ENCODE peak calls at places on chromosome 13, in four cellular contexts. C is frontal cortex; F is stromal cell of bone marrow; M is activated CD4-positive, alpha-beta T cell treated with anti-CD3 and anti-CD28 coated beads for 24 hours. H is an unnamed sample.

GRCh38 chr13:111359237-111359915 is 38.9 kb downstream of the TEX29 start:
- DNase-seq in F (peak), M (no peak), C (no peak), H (no peak)

GRCh38 chr13:19586904-19587634 is 25.7 kb upstream of the TPTE2 start:
- DNase-seq in C (no peak), F (no peak), M (peak), H (peak)

GRCh38 chr13:29855009-29855408 is 4.6 kb upstream of the UBL3 start:
- DNase-seq in F (no peak), M (no peak), C (no peak), H (no peak)

GRCh38 chr13:113420833-113421600 is 32.3 kb downstream of the ADPRHL1 start:
- DNase-seq in M (no peak), F (no peak), C (no peak), H (no peak)

GRCh38 chr13:110665491-110666254 is 40.2 kb downstream of the CARS2 start:
- DNase-seq in M (no peak), C (no peak), F (no peak), H (no peak)

GRCh38 chr13:50220938-50221337 is 205.7 kb downstream of the KCNRG start:
- DNase-seq in M (no peak), F (no peak), C (no peak), H (no peak)

GRCh38 chr13:52599853-52600603 is 42.2 kb upstream of the HNRNPA1L2 start:
- DNase-seq in M (no peak), C (peak), F (no peak), H (peak)

GRCh38 chr13:30466841-30467252 is 1.1 kb upstream of the HMGB1 start:
- DNase-seq in C (no peak), F (no peak), M (no peak), H (peak)

GRCh38 chr13:46339035-46339666 is 47.9 kb downstream of the RUBCNL start:
- DNase-seq in C (no peak), M (no peak), F (peak), H (no peak)

GRCh38 chr13:73063166-73063565 is 4.4 kb downstream of the KLF5 start:
- DNase-seq in F (no peak), M (no peak), C (no peak), H (no peak)

GRCh38 chr13:86193281-86193680 is 394.1 kb upstream of the SLITRK6 start:
- DNase-seq in F (no peak), M (no peak), C (no peak), H (no peak)

GRCh38 chr13:71525004-71525403 is 342.0 kb downstream of the DACH1 start:
- DNase-seq in F (no peak), C (no peak), M (no peak), H (no peak)

GRCh38 chr13:45847554-45848224 is 3.9 kb downstream of the SIAH3 start:
- DNase-seq in M (no peak), C (no peak), F (no peak), H (no peak)

GRCh38 chr13:93758575-93758974 is 532.0 kb downstream of the GPC6 start:
- DNase-seq in F (no peak), C (no peak), M (no peak), H (no peak)

GRCh38 chr13:45055902-45056648 is 64.2 kb upstream of the GTF2F2 start:
- DNase-seq in C (no peak), M (no peak), F (peak), H (no peak)

GRCh38 chr13:113846639-113847318 is 17.1 kb downstream of the GAS6 start:
- DNase-seq in F (no peak), M (no peak), C (no peak), H (no peak)

GRCh38 chr13:109481046-109481445 is 305.3 kb downstream of the IRS2 start:
- DNase-seq in C (no peak), F (peak), M (no peak), H (no peak)

GRCh38 chr13:91592050-91593014 is 193.9 kb downstream of the GPC5 start:
- DNase-seq in F (no peak), C (no peak), M (no peak), H (no peak)

GRCh38 chr13:33352023-33352422 is 66.5 kb upstream of the STARD13 start:
- DNase-seq in F (no peak), M (no peak), C (no peak), H (no peak)

GRCh38 chr13:73335226-73335625 is 276.4 kb downstream of the KLF5 start:
- DNase-seq in C (no peak), M (no peak), F (no peak), H (no peak)

GRCh38 chr13:63631006-63631405 is 2215.4 kb upstream of the PCDH20 start:
- DNase-seq in F (no peak), M (no peak), C (no peak), H (no peak)

GRCh38 chr13:53052675-53053074 is 24.1 kb downstream of the OLFM4 start:
- DNase-seq in M (no peak), F (no peak), C (no peak), H (no peak)

GRCh38 chr13:94595006-94595942 is 678 bp downstream of the TGDS start:
- DNase-seq in C (no peak), M (no peak), F (no peak), H (peak)

GRCh38 chr13:79662882-79663281 is 181.9 kb downstream of the NDFIP2 start:
- DNase-seq in M (no peak), C (no peak), F (no peak), H (no peak)

GRCh38 chr13:108959254-108959653 is 329.8 kb downstream of the MYO16 start:
- DNase-seq in C (no peak), F (peak), M (no peak), H (no peak)

GRCh38 chr13:103386341-103386740 is 320.1 kb upstream of the SLC10A2 start:
- DNase-seq in C (no peak), F (peak), M (no peak), H (no peak)

GRCh38 chr13:98397221-98397620 is 179.7 kb downstream of the STK24 start:
- DNase-seq in M (no peak), F (no peak), C (no peak), H (no peak)

GRCh38 chr13:97856001-97856675 is 97.3 kb upstream of the IPO5 start:
- DNase-seq in C (no peak), F (peak), M (no peak), H (no peak)

GRCh38 chr13:49540552-49540951 is 44.8 kb downstream of the PHF11 start:
- DNase-seq in M (no peak), F (no peak), C (no peak), H (no peak)

GRCh38 chr13:111295896-111296295 is 24.5 kb upstream of the TEX29 start:
- DNase-seq in C (no peak), F (no peak), M (no peak), H (no peak)

GRCh38 chr13:20127563-20128458 is 33.0 kb downstream of the GJA3 start:
- DNase-seq in F (no peak), C (peak), M (peak), H (peak)

GRCh38 chr13:20170931-20171330 is 10.1 kb upstream of the GJA3 start:
- DNase-seq in C (no peak), M (no peak), F (no peak), H (no peak)

GRCh38 chr13:74251778-74252519 is 117.7 kb upstream of the KLF12 start:
- DNase-seq in C (no peak), F (no peak), M (no peak), H (no peak)

GRCh38 chr13:108987945-108988344 is 358.5 kb downstream of the MYO16 start:
- DNase-seq in M (no peak), C (no peak), F (no peak), H (no peak)

H was measured in erythroblast.